ENCODE peak calls at places on chromosomes 2 and 18, in eight cellular contexts. A, I, U, E, H, T, J and C are unnamed samples.

GRCh38 chr18:67845035-67845434 is 328.5 kb upstream of the DSEL start:
- DNase-seq in A (no peak), I (no peak), U (peak), E (peak), H (peak), T (no peak), J (peak), C (no peak)

GRCh38 chr18:27564066-27564465 is 379.0 kb upstream of the CHST9 start:
- DNase-seq in A (no peak), I (no peak), U (no peak), E (no peak), H (no peak), T (no peak), J (no peak), C (no peak)

GRCh38 chr2:15937105-15937881 is 3.1 kb upstream of the MYCN start:
- DNase-seq in A (no peak), I (no peak), U (no peak), E (no peak), H (no peak), T (no peak), J (no peak), C (no peak)

GRCh38 chr2:61662990-61663389 is 124.8 kb upstream of the XPO1 start:
- DNase-seq in A (no peak), I (no peak), U (no peak), E (no peak), H (no peak), T (no peak), J (no peak), C (no peak)

GRCh38 chr2:140643761-140644187 is 1487.0 kb downstream of the LRP1B start:
- DNase-seq in A (no peak), I (no peak), U (peak), E (peak), H (peak), T (no peak), J (peak), C (no peak)

GRCh38 chr2:231965118-231965517 is 3.6 kb downstream of the DIS3L2 start:
- DNase-seq in A (peak), I (no peak), U (no peak), E (no peak), H (peak), T (no peak), J (no peak), C (peak)

GRCh38 chr2:46569061-46569560 is 89.7 kb downstream of the TMEM247 start:
- DNase-seq in A (no peak), I (no peak), U (no peak), E (no peak), H (peak), T (no peak), J (no peak), C (peak)

GRCh38 chr2:128169497-128169896 is 78.5 kb downstream of the UGGT1 start:
- DNase-seq in A (no peak), I (no peak), U (peak), E (peak), H (peak), T (no peak), J (no peak), C (peak)

GRCh38 chr2:8437949-8438400 is 243.9 kb upstream of the ID2 start:
- DNase-seq in A (no peak), I (peak), U (no peak), E (no peak), H (no peak), T (no peak), J (no peak), C (no peak)
- H3K4me3 ChIP-seq in A (no peak), I (no peak), U (no peak), E (no peak), H (no peak), T (no peak), J (no peak), C (no peak)

GRCh38 chr18:58491113-58491696 is 137.7 kb downstream of the ALPK2 start:
- DNase-seq in A (no peak), I (no peak), U (no peak), E (no peak), H (no peak), T (no peak), J (no peak), C (no peak)
- H3K4me3 ChIP-seq in A (no peak), I (no peak), U (no peak), E (no peak), H (no peak), T (no peak), J (no peak), C (no peak)

DNA sequence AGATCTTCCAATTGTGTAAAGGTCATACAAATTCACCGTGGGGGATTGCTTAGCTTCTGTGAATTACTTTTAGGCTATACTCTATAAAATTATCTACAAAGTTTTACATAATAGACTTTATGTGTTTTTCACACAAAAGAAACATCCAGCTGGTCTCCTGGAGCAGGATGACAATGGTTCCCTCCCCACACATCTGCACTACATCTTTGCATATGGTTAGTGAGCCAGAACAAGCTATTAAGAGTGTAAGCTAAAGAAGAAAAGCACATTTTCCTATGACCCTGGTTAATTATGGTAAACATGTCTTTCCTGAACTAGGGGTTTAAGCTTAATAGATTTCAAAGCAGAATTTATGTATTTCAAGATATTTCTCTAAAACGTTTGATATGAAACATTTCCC is 295.1 kb downstream of the ASXL3 start:
- DNase-seq in A (no peak), I (no peak), U (no peak), E (no peak), H (no peak), T (no peak), J (no peak), C (no peak)
- H3K4me3 ChIP-seq in A (no peak), I (no peak), U (no peak), E (no peak), H (no peak), T (no peak), J (no peak), C (no peak)

GRCh38 chr2:6653281-6653750 is 212.4 kb downstream of the CMPK2 start:
- DNase-seq in A (no peak), I (no peak), U (no peak), E (no peak), H (no peak), T (no peak), J (no peak), C (no peak)
- H3K4me3 ChIP-seq in A (no peak), I (no peak), U (no peak), E (no peak), H (no peak), T (no peak), J (no peak), C (no peak)

GRCh38 chr2:161416633-161417427 is 733 bp downstream of the TBR1 start:
- DNase-seq in A (no peak), I (no peak), U (no peak), E (no peak), H (no peak), T (peak), J (no peak), C (no peak)
- H3K4me3 ChIP-seq in A (no peak), I (no peak), U (no peak), E (no peak), H (no peak), T (no peak), J (no peak), C (no peak)

DNA sequence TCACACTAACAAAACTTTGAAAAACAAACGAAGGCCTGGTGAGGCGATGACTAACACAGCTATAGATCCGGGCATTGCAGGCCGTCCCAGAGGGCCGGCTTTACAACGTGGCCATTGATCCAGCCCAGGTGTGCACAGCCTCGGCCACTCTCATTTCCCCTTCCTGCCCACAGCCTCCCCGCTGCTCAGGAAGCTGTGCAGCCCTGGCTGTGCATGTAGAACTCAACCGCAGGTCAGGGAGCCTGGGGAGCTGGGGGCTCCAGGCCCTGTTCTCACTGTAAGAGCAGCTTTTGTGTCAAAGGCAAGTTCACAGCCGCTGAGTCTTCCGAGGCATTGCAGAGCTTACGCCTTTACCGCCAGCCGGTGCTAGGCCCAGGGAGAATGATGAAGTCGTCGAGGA is 87.2 kb downstream of the LONRF2 start:
- DNase-seq in A (peak), I (no peak), U (no peak), E (no peak), H (no peak), T (no peak), J (no peak), C (peak)
- H3K4me3 ChIP-seq in A (no peak), I (no peak), U (no peak), E (no peak), H (no peak), T (no peak), J (no peak), C (no peak)

GRCh38 chr2:49045083-49045482 is 109.2 kb downstream of the FSHR start:
- DNase-seq in A (no peak), I (no peak), U (no peak), E (no peak), H (no peak), T (no peak), J (no peak), C (no peak)
- H3K4me3 ChIP-seq in A (no peak), I (no peak), U (no peak), E (no peak), H (no peak), T (no peak), J (no peak), C (no peak)

GRCh38 chr2:37666772-37667171 is 4.7 kb downstream of the CDC42EP3 start:
- DNase-seq in A (no peak), I (no peak), U (no peak), E (no peak), H (no peak), T (no peak), J (no peak), C (no peak)
- H3K4me3 ChIP-seq in A (no peak), I (no peak), U (peak), E (no peak), H (no peak), T (no peak), J (no peak), C (peak)